ENCODE peak calls at places on chromosomes 2 and 18, in nine cellular contexts. D is CD8-positive, alpha-beta T cell; X is H9; S is psoas muscle; W is K562; P is WTC11; U is uterus; E is endothelial cell; B is RWPE1. C is an unnamed sample.

GRCh38 chr2:72824224-72824842 is 1.5 kb downstream of the EXOC6B start:
- DNase-seq in D (no peak), X (no peak), S (no peak), W (no peak), P (no peak), U (no peak), E (no peak), B (peak), C (no peak)

GRCh38 chr2:53861824-53862223 is 2.1 kb upstream of the GPR75 start:
- DNase-seq in D (no peak), X (no peak), S (no peak), W (no peak), P (no peak), U (no peak), E (no peak), B (no peak), C (no peak)

GRCh38 chr2:98327776-98328175 is 18.5 kb upstream of the CNGA3 start:
- DNase-seq in D (no peak), X (no peak), S (no peak), W (no peak), P (no peak), U (no peak), E (no peak), B (no peak), C (no peak)

GRCh38 chr2:231386446-231386845 is 9.1 kb upstream of the B3GNT7 start:
- DNase-seq in D (no peak), X (no peak), S (no peak), W (no peak), P (no peak), U (no peak), E (no peak), B (no peak), C (no peak)

GRCh38 chr18:74368901-74369705 is 53.5 kb downstream of the C18orf63 start:
- DNase-seq in D (no peak), X (no peak), S (no peak), W (no peak), P (no peak), U (no peak), E (no peak), B (no peak), C (peak)

GRCh38 chr2:239934571-239935171 is 90.5 kb downstream of the NDUFA10 start:
- DNase-seq in D (peak), X (peak), S (peak), W (peak), P (peak), U (peak), E (peak), B (peak), C (no peak)

GRCh38 chr18:76657428-76657827 is 162.4 kb upstream of the ZNF516 start:
- DNase-seq in D (no peak), X (no peak), S (no peak), W (no peak), P (no peak), U (peak), E (no peak), B (no peak), C (no peak)

GRCh38 chr18:55786651-55787272 is 198.8 kb upstream of the TCF4 start:
- DNase-seq in D (no peak), X (no peak), S (no peak), W (peak), P (no peak), U (no peak), E (no peak), B (no peak), C (no peak)

GRCh38 chr2:69781321-69782248 is 39.7 kb downstream of the ANXA4 start:
- DNase-seq in D (no peak), X (no peak), S (no peak), W (no peak), P (no peak), U (peak), E (no peak), B (no peak), C (peak)

GRCh38 chr18:9779630-9780029 is 71.5 kb downstream of the RAB31 start:
- DNase-seq in D (no peak), X (no peak), S (no peak), W (no peak), P (no peak), U (no peak), E (no peak), B (peak), C (peak)

GRCh38 chr2:65186093-65186868 is 41.4 kb upstream of the ACTR2 start:
- DNase-seq in D (no peak), X (no peak), S (no peak), W (no peak), P (no peak), U (no peak), E (no peak), B (no peak), C (no peak)

GRCh38 chr2:101983486-101983885 is 8.3 kb upstream of the IL1R2 start:
- DNase-seq in D (no peak), X (no peak), S (no peak), W (no peak), P (no peak), U (no peak), E (no peak), B (peak), C (no peak)

GRCh38 chr18:55384551-55385275 is 203.3 kb downstream of the TCF4 start:
- DNase-seq in D (no peak), X (peak), S (no peak), W (peak), P (peak), U (peak), E (peak), B (no peak), C (peak)

GRCh38 chr18:54232485-54233227 is 8.2 kb upstream of the MBD2 start:
- DNase-seq in D (no peak), X (peak), S (no peak), W (no peak), P (no peak), U (no peak), E (no peak), B (no peak), C (no peak)

GRCh38 chr2:43169091-43169936 is 57.1 kb downstream of the ZFP36L2 start:
- DNase-seq in D (peak), X (peak), S (no peak), W (no peak), P (no peak), U (peak), E (no peak), B (peak), C (peak)

GRCh38 chr2:235287369-235287722 is 206.5 kb upstream of the AGAP1 start:
- DNase-seq in D (no peak), X (no peak), S (no peak), W (no peak), P (no peak), U (no peak), E (no peak), B (no peak), C (no peak)

GRCh38 chr18:24570716-24571115 is 110.3 kb downstream of the HRH4 start:
- DNase-seq in D (no peak), X (no peak), S (no peak), W (no peak), P (no peak), U (no peak), E (no peak), B (no peak), C (no peak)

GRCh38 chr2:223735035-223735640 is 102.2 kb downstream of the AP1S3 start:
- DNase-seq in D (no peak), X (no peak), S (no peak), W (no peak), P (no peak), U (no peak), E (no peak), B (no peak), C (no peak)

GRCh38 chr2:131121464-131121863 is 16.3 kb downstream of the PLEKHB2 start:
- DNase-seq in D (no peak), X (no peak), S (no peak), W (no peak), P (no peak), U (no peak), E (no peak), B (no peak), C (no peak)

GRCh38 chr2:49029406-49029805 is 124.9 kb downstream of the FSHR start:
- DNase-seq in D (no peak), X (no peak), S (no peak), W (no peak), P (no peak), U (no peak), E (no peak), B (no peak), C (no peak)

GRCh38 chr2:190717764-190718651 is 69.1 kb downstream of the NAB1 start:
- DNase-seq in D (no peak), X (no peak), S (no peak), W (no peak), P (no peak), U (no peak), E (no peak), B (no peak), C (no peak)

GRCh38 chr2:112001942-112002341 is 53.1 kb upstream of the TMEM87B start:
- DNase-seq in D (no peak), X (no peak), S (no peak), W (no peak), P (no peak), U (no peak), E (no peak), B (peak), C (no peak)

GRCh38 chr2:223226264-223226663 is 174.3 kb downstream of the KCNE4 start:
- DNase-seq in D (no peak), X (no peak), S (no peak), W (no peak), P (no peak), U (no peak), E (no peak), B (no peak), C (no peak)

GRCh38 chr18:35130236-35130635 is 89.0 kb downstream of the MAPRE2 start:
- DNase-seq in D (no peak), X (no peak), S (no peak), W (peak), P (no peak), U (no peak), E (no peak), B (no peak), C (no peak)

GRCh38 chr2:177584293-177584692 is 191.7 kb downstream of the AGPS start:
- DNase-seq in D (no peak), X (no peak), S (no peak), W (no peak), P (no peak), U (no peak), E (no peak), B (no peak), C (no peak)

GRCh38 chr2:161136194-161136593 is 24.0 kb upstream of the TANK start:
- DNase-seq in D (no peak), X (no peak), S (no peak), W (no peak), P (no peak), U (no peak), E (no peak), B (no peak), C (no peak)

GRCh38 chr2:190649798-190650390 is 1.0 kb downstream of the NAB1 start:
- DNase-seq in D (no peak), X (no peak), S (no peak), W (no peak), P (no peak), U (no peak), E (no peak), B (no peak), C (no peak)

GRCh38 chr18:12849548-12849947 is 34.5 kb downstream of the PTPN2 start:
- DNase-seq in D (no peak), X (no peak), S (no peak), W (no peak), P (no peak), U (no peak), E (no peak), B (no peak), C (peak)

GRCh38 chr18:34709631-34710429 is at the start of gene DTNA:
- DNase-seq in D (no peak), X (no peak), S (no peak), W (no peak), P (no peak), U (no peak), E (no peak), B (peak), C (peak)

GRCh38 chr2:86048888-86049287 is 56.8 kb downstream of the POLR1A start:
- DNase-seq in D (no peak), X (peak), S (peak), W (no peak), P (no peak), U (peak), E (no peak), B (no peak), C (no peak)

GRCh38 chr2:138030459-138030858 is 66.2 kb downstream of the HNMT start:
- DNase-seq in D (no peak), X (no peak), S (no peak), W (no peak), P (no peak), U (no peak), E (no peak), B (no peak), C (no peak)

GRCh38 chr2:64455545-64455944 is 1.6 kb downstream of the LGALSL start:
- DNase-seq in D (no peak), X (no peak), S (no peak), W (no peak), P (no peak), U (no peak), E (no peak), B (peak), C (no peak)

DNA sequence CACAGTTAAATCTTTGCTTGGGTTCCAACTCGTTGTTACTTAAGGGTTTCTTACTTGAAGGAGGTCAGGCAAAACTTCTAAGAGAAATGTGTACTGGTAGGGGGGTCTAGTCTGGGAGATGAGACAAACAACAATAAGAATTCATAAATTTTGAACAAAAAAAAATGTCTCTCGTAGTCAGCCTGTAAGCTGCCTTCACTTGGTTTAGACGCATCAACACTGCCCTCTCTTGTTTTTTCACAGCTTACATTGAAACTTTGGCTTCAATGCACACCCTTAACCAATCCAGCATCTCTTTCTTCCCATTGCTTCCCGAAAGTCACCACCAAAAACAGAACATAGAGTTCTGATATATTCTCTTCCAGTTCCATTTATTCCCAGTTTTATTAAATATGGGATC is 576.4 kb upstream of the PIK3C3 start:
- DNase-seq in D (no peak), X (no peak), S (no peak), W (no peak), P (no peak), U (no peak), E (no peak), B (peak), C (no peak)
- TF ChIP-seq CTCF in D (no peak), X (peak), S (no peak), W (no peak), P (no peak), U (no peak), E (no peak), B (no peak), C (no peak)

GRCh38 chr2:220079595-220079994 is 452.2 kb downstream of the SLC4A3 start:
- DNase-seq in D (no peak), X (no peak), S (no peak), W (no peak), P (no peak), U (no peak), E (no peak), B (no peak), C (no peak)

GRCh38 chr2:220075835-220076234 is 448.4 kb downstream of the SLC4A3 start:
- DNase-seq in D (no peak), X (no peak), S (no peak), W (no peak), P (no peak), U (no peak), E (no peak), B (no peak), C (no peak)

GRCh38 chr2:220077488-220077887 is 450.1 kb downstream of the SLC4A3 start:
- DNase-seq in D (no peak), X (no peak), S (no peak), W (no peak), P (no peak), U (no peak), E (no peak), B (peak), C (no peak)

GRCh38 chr2:220076734-220077133 is 449.3 kb downstream of the SLC4A3 start:
- DNase-seq in D (no peak), X (no peak), S (no peak), W (no peak), P (no peak), U (no peak), E (no peak), B (no peak), C (no peak)

GRCh38 chr2:220078439-220078838 is 451.0 kb downstream of the SLC4A3 start:
- DNase-seq in D (no peak), X (no peak), S (no peak), W (no peak), P (no peak), U (no peak), E (no peak), B (no peak), C (no peak)
- TF ChIP-seq CTCF in D (no peak), X (no peak), S (no peak), W (no peak), P (no peak), U (no peak), E (no peak), B (no peak), C (no peak)

DNA sequence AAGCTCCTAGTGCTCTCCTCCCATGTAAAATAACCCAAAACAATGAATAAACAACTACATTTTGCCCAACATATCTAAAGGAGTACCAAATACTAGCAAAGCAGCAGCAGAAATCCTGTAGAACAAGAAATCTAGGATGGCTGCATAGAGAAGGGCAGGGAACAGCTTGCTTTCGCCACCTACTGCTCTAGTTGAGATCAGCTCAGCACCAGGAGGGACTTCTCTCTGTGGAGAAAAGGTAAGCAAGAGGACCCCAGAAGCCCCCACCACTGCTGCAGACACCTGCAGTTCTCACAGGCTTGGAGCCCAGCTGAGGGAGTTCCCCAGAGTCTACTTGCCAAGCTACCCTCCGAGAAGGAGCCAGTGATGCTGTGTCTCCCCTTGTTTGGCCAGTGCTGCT is 243.0 kb upstream of the CHST9 start:
- DNase-seq in D (no peak), X (peak), S (no peak), W (no peak), P (peak), U (no peak), E (no peak), B (no peak), C (peak)
- TF ChIP-seq CTCF in D (no peak), X (peak), S (no peak), W (no peak), P (no peak), U (no peak), E (no peak), B (no peak), C (no peak)

GRCh38 chr18:79392226-79392625 is 3.5 kb upstream of the NFATC1 start:
- DNase-seq in D (no peak), X (no peak), S (no peak), W (no peak), P (no peak), U (no peak), E (no peak), B (no peak), C (no peak)

GRCh38 chr18:79395308-79395640 is 456 bp upstream of the NFATC1 start:
- DNase-seq in D (no peak), X (no peak), S (no peak), W (no peak), P (no peak), U (no peak), E (peak), B (no peak), C (no peak)

GRCh38 chr18:79394438-79395307 is 1.1 kb upstream of the NFATC1 start:
- DNase-seq in D (peak), X (no peak), S (no peak), W (no peak), P (peak), U (peak), E (peak), B (peak), C (peak)

GRCh38 chr18:79393626-79394401 is 1.9 kb upstream of the NFATC1 start:
- DNase-seq in D (peak), X (peak), S (peak), W (peak), P (peak), U (peak), E (peak), B (peak), C (peak)

GRCh38 chr18:79393181-79393598 is 2.5 kb upstream of the NFATC1 start:
- DNase-seq in D (peak), X (no peak), S (no peak), W (no peak), P (no peak), U (no peak), E (peak), B (no peak), C (no peak)
- TF ChIP-seq CTCF in D (no peak), X (no peak), S (no peak), W (no peak), P (no peak), U (no peak), E (no peak), B (no peak), C (no peak)

GRCh38 chr2:136255648-136256461 is 137.9 kb upstream of the CXCR4 start:
- DNase-seq in D (peak), X (no peak), S (no peak), W (no peak), P (no peak), U (no peak), E (no peak), B (no peak), C (no peak)
- TF ChIP-seq CTCF in D (no peak), X (peak), S (no peak), W (no peak), P (no peak), U (no peak), E (no peak), B (no peak), C (no peak)

DNA sequence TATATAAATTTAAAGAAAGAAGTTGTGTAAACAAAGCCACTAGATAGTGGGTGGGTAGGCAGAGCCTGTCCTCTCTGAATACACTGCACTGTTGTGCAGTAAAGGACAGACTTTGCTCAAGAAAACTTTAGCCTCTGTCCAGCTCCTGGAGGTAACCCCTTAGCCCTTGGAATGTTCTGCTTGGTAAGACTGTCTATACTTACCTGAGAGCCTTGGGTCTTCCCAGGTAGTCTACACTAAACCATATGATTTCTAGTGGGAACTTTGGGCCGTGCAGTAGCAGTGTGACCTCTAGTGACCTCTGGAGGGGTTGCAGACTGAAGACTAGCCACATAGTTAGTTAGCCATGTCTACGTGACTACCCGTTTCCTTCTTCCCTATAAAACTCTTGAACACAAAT is 678.3 kb upstream of the NRXN1 start:
- DNase-seq in D (no peak), X (peak), S (no peak), W (no peak), P (peak), U (no peak), E (peak), B (no peak), C (peak)
- TF ChIP-seq CTCF in D (no peak), X (peak), S (no peak), W (no peak), P (peak), U (no peak), E (peak), B (no peak), C (no peak)

C was measured in Calu3.